ENCODE peak calls at places on chromosomes 3 and 15, in nine cellular contexts. E is lower lobe of right lung; B is stimulated activated CD4-positive, alpha-beta T cell treated with anti-CD3 and anti-CD28 coated beads, Interleukin-12 subunit alpha, Interleukin-12 subunit beta, amount 100 ng/mL, for 4 hours; K is fibroblast of lung; C is Kasumi-1; N is NCI-H1417; Q is CD8-positive, alpha-beta memory T cell; J is T-helper 1 cell; R is HEK293T. D is an unnamed sample.

GRCh38 chr3:54215521-54215920 is 93.2 kb downstream of the CACNA2D3 start:
- DNase-seq in E (no peak), B (no peak), K (no peak), C (no peak), N (no peak), Q (no peak), J (no peak), R (no peak), D (no peak)

GRCh38 chr3:150775001-150775599 is 12.1 kb upstream of the SIAH2 start:
- DNase-seq in E (no peak), B (no peak), K (peak; percentile 81), C (no peak), N (no peak), Q (no peak), J (no peak), R (no peak), D (no peak)

GRCh38 chr3:183844606-183845005 is 19.2 kb upstream of the MAP6D1 start:
- DNase-seq in E (no peak), B (no peak), K (peak; percentile 87), C (no peak), N (no peak), Q (no peak), J (no peak), R (no peak), D (no peak)

GRCh38 chr3:188262913-188263683 is 109.1 kb downstream of the LPP start:
- DNase-seq in E (no peak), B (no peak), K (peak; percentile 95), C (no peak), N (peak; percentile 72), Q (no peak), J (no peak), R (no peak), D (no peak)

GRCh38 chr3:111947179-111947727 is 31.6 kb upstream of the ABHD10 start:
- DNase-seq in E (no peak), B (no peak), K (peak; percentile 81), C (no peak), N (no peak), Q (no peak), J (no peak), R (no peak), D (no peak)

GRCh38 chr3:40258555-40258954 is 51.0 kb upstream of the EIF1B start:
- DNase-seq in E (no peak), B (no peak), K (peak; percentile 2), C (peak; percentile 5), N (no peak), Q (no peak), J (no peak), R (no peak), D (no peak)

GRCh38 chr3:186303985-186304384 is 58.0 kb downstream of the DGKG start:
- DNase-seq in E (no peak), B (no peak), K (no peak), C (no peak), N (no peak), Q (no peak), J (no peak), R (no peak), D (no peak)

GRCh38 chr15:53576841-53577240 is 182.6 kb downstream of the WDR72 start:
- DNase-seq in E (no peak), B (no peak), K (no peak), C (no peak), N (no peak), Q (no peak), J (no peak), R (no peak), D (no peak)

GRCh38 chr15:100968043-100968966 is 49.1 kb downstream of the LRRK1 start:
- DNase-seq in E (no peak), B (no peak), K (peak; percentile 91), C (no peak), N (no peak), Q (no peak), J (no peak), R (no peak), D (no peak)

GRCh38 chr3:156705761-156706631 is 31.6 kb downstream of the TIPARP start:
- DNase-seq in E (no peak), B (no peak), K (peak; percentile 32), C (peak; percentile 83), N (no peak), Q (no peak), J (no peak), R (no peak), D (no peak)

GRCh38 chr3:145798691-145799550 is 362.1 kb downstream of the PLOD2 start:
- DNase-seq in E (no peak), B (no peak), K (peak; percentile 12), C (no peak), N (no peak), Q (no peak), J (no peak), R (no peak), D (no peak)

GRCh38 chr3:196143708-196144382 is 62.0 kb upstream of the TFRC start:
- DNase-seq in E (no peak), B (no peak), K (no peak), C (no peak), N (no peak), Q (no peak), J (no peak), R (no peak), D (no peak)

GRCh38 chr3:129984124-129984523 is 9.6 kb downstream of the TRH start:
- DNase-seq in E (no peak), B (no peak), K (no peak), C (no peak), N (no peak), Q (no peak), J (no peak), R (no peak), D (no peak)

GRCh38 chr15:68258684-68259083 is 18.9 kb upstream of the FEM1B start:
- DNase-seq in E (no peak), B (no peak), K (no peak), C (no peak), N (no peak), Q (no peak), J (no peak), R (no peak), D (no peak)

GRCh38 chr3:142077859-142078500 is 71.4 kb downstream of the TFDP2 start:
- DNase-seq in E (peak; percentile 61), B (no peak), K (no peak), C (no peak), N (no peak), Q (no peak), J (no peak), R (no peak), D (no peak)

GRCh38 chr3:4083225-4084015 is 219.7 kb upstream of the SETMAR start:
- DNase-seq in E (no peak), B (no peak), K (no peak), C (no peak), N (no peak), Q (no peak), J (no peak), R (no peak), D (no peak)

GRCh38 chr3:2623463-2623862 is 486.7 kb downstream of the IL5RA start:
- DNase-seq in E (no peak), B (no peak), K (no peak), C (no peak), N (peak; percentile 47), Q (no peak), J (no peak), R (no peak), D (no peak)

GRCh38 chr15:37099321-37100108 is 834 bp downstream of the MEIS2 start:
- DNase-seq in E (no peak), B (no peak), K (peak; percentile 63), C (no peak), N (peak; percentile 82), Q (no peak), J (no peak), R (no peak), D (no peak)

GRCh38 chr3:55579499-55579898 is 92.4 kb upstream of the WNT5A start:
- DNase-seq in E (no peak), B (no peak), K (no peak), C (no peak), N (peak; percentile 78), Q (no peak), J (no peak), R (no peak), D (no peak)

GRCh38 chr3:67940200-67940952 is 286.0 kb upstream of the SUCLG2 start:
- DNase-seq in E (no peak), B (no peak), K (no peak), C (peak; percentile 25), N (no peak), Q (no peak), J (no peak), R (no peak), D (no peak)

GRCh38 chr3:8755564-8756237 is 13.7 kb downstream of the OXTR start:
- DNase-seq in E (no peak), B (no peak), K (peak; percentile 17), C (no peak), N (no peak), Q (no peak), J (no peak), R (peak; percentile 9), D (no peak)

GRCh38 chr3:23623841-23624240 is 181.9 kb upstream of the UBE2E1 start:
- DNase-seq in E (no peak), B (no peak), K (peak; percentile 48), C (no peak), N (no peak), Q (no peak), J (no peak), R (no peak), D (no peak)

GRCh38 chr15:70521576-70522322 is 241.6 kb downstream of the UACA start:
- DNase-seq in E (no peak), B (no peak), K (no peak), C (no peak), N (no peak), Q (no peak), J (no peak), R (no peak), D (no peak)

GRCh38 chr3:18720543-18720942 is 295.4 kb upstream of the SATB1 start:
- DNase-seq in E (no peak), B (no peak), K (no peak), C (no peak), N (no peak), Q (no peak), J (no peak), R (no peak), D (no peak)

GRCh38 chr15:70226337-70226980 is 128.7 kb upstream of the TLE3 start:
- DNase-seq in E (no peak), B (no peak), K (no peak), C (no peak), N (peak; percentile 96), Q (no peak), J (no peak), R (no peak), D (no peak)

D was measured in GM06990.